ENCODE peak calls at places on chromosomes 5 and 9, in seven cellular contexts. J is hippocampal formation, P is body of pancreas, W is fibroblast of lung, O is NCI-H69, K is AML-193, C is T-helper 2 cell. I is an unnamed sample.

GRCh38 chr5:57349214-57349613 is 133.4 kb downstream of the ACTBL2 start:
- DNase-seq in W (peak), J (no peak), O (peak), K (no peak), P (no peak), C (no peak), I (peak)

GRCh38 chr5:600551-601541 is 11.3 kb upstream of the CEP72 start:
- DNase-seq in W (no peak), O (peak), C (no peak), P (peak), J (no peak), K (no peak), I (no peak)

GRCh38 chr5:175253597-175253996 is 190.4 kb downstream of the DRD1 start:
- DNase-seq in J (no peak), O (no peak), P (no peak), K (no peak), C (no peak), W (peak), I (no peak)

GRCh38 chr9:98778251-98778650 is 18.1 kb downstream of the ANKS6 start:
- DNase-seq in K (no peak), P (no peak), W (no peak), O (no peak), J (no peak), C (no peak), I (no peak)

GRCh38 chr9:134961331-134962064 is 43.8 kb upstream of the FCN1 start:
- DNase-seq in J (no peak), C (no peak), P (no peak), K (no peak), O (no peak), W (no peak), I (no peak)

GRCh38 chr5:127210082-127210481 is 80.5 kb upstream of the MEGF10 start:
- DNase-seq in W (peak), O (peak), C (no peak), P (no peak), K (no peak), J (no peak), I (no peak)

GRCh38 chr5:131767891-131768290 is 28.9 kb downstream of the FNIP1 start:
- DNase-seq in W (no peak), O (no peak), J (no peak), K (no peak), C (no peak), P (no peak), I (no peak)

GRCh38 chr5:56625577-56625976 is 189.8 kb upstream of the MAP3K1 start:
- DNase-seq in C (no peak), W (peak), J (no peak), K (no peak), O (no peak), P (no peak), I (no peak)

GRCh38 chr9:110526426-110526825 is 53.1 kb downstream of the SVEP1 start:
- DNase-seq in J (no peak), C (no peak), W (peak), K (no peak), O (no peak), P (no peak), I (no peak)

GRCh38 chr5:96709152-96709821 is 47.1 kb downstream of the CAST start:
- DNase-seq in C (no peak), O (peak), W (peak), K (no peak), J (no peak), P (no peak), I (no peak)

GRCh38 chr9:112380102-112380581 is at the start of gene HSDL2:
- DNase-seq in K (no peak), O (peak), C (peak), W (peak), J (no peak), P (peak), I (no peak)

GRCh38 chr9:98193336-98193944 is 1.0 kb upstream of the CORO2A start:
- DNase-seq in P (no peak), C (no peak), K (no peak), W (no peak), O (no peak), J (no peak), I (no peak)

GRCh38 chr9:110710420-110710819 is 41.8 kb downstream of the MUSK start:
- DNase-seq in K (no peak), O (no peak), P (no peak), C (no peak), W (no peak), J (no peak), I (no peak)

GRCh38 chr5:59583810-59584562 is 309.5 kb downstream of the PDE4D start:
- DNase-seq in K (no peak), W (no peak), P (no peak), J (no peak), O (peak), C (no peak), I (no peak)

GRCh38 chr9:121694001-121694400 is 42.6 kb downstream of the DAB2IP start:
- DNase-seq in O (no peak), K (no peak), P (no peak), W (no peak), C (no peak), J (no peak), I (no peak)

GRCh38 chr5:73450041-73450598 is 1.5 kb upstream of the FOXD1 start:
- DNase-seq in O (no peak), W (no peak), C (no peak), P (no peak), J (no peak), K (no peak), I (no peak)